ENCODE peak calls at places on chromosomes 5 and 9, in nine cellular contexts. N is adrenal gland, W is kidney epithelial cell, S is mammary epithelial cell, Z is BE2C, F is IMR-90, O is left ventricle myocardium inferior, B is A549, D is lung. M is an unnamed sample.

GRCh38 chr9:100100268-100100667 is 1.2 kb downstream of the INVS start:
- DNase-seq in N (no peak), W (no peak), S (no peak), Z (no peak), F (no peak), O (no peak), B (no peak), D (no peak), M (no peak)

GRCh38 chr5:302951-303350 is 18.6 kb upstream of the AHRR start:
- DNase-seq in N (no peak), W (no peak), S (no peak), Z (no peak), F (no peak), O (no peak), B (no peak), D (no peak), M (no peak)

GRCh38 chr5:32444191-32444945 is at the start of gene ZFR:
- DNase-seq in N (peak; percentile 93), W (peak; percentile 41), S (peak; percentile 81), Z (peak; percentile 95), F (peak; percentile 85), O (peak; percentile 92), B (peak; percentile 92), D (peak; percentile 92), M (no peak)

GRCh38 chr5:33008751-33009418 is 297.8 kb downstream of the NPR3 start:
- DNase-seq in N (no peak), W (no peak), S (peak; percentile 93), Z (no peak), F (no peak), O (no peak), B (no peak), D (no peak), M (no peak)

GRCh38 chr9:88521308-88521707 is 13.7 kb upstream of the NXNL2 start:
- DNase-seq in N (no peak), W (no peak), S (no peak), Z (no peak), F (no peak), O (no peak), B (no peak), D (no peak), M (no peak)

GRCh38 chr5:132464155-132464939 is 26.2 kb downstream of the IRF1 start:
- DNase-seq in N (no peak), W (no peak), S (peak; percentile 54), Z (no peak), F (no peak), O (no peak), B (no peak), D (no peak), M (no peak)

GRCh38 chr5:166341708-166342329 is 1949.6 kb upstream of the WWC1 start:
- DNase-seq in N (no peak), W (no peak), S (no peak), Z (no peak), F (no peak), O (no peak), B (no peak), D (no peak), M (no peak)

GRCh38 chr5:77086611-77087483 is at the start of gene ZBED3:
- DNase-seq in N (peak; percentile 69), W (peak; percentile 79), S (peak; percentile 54), Z (peak; percentile 81), F (peak; percentile 74), O (peak; percentile 61), B (peak; percentile 79), D (peak; percentile 71), M (no peak)

GRCh38 chr5:134247411-134247810 is 21.5 kb upstream of the PPP2CA start:
- DNase-seq in N (no peak), W (peak; percentile 90), S (peak; percentile 88), Z (no peak), F (peak; percentile 96), O (no peak), B (no peak), D (no peak), M (peak; percentile 63)

GRCh38 chr5:74767579-74767913 is 497 bp downstream of the NSA2 start:
- DNase-seq in N (peak; percentile 70), W (no peak), S (peak; percentile 49), Z (peak; percentile 20), F (peak; percentile 42), O (no peak), B (peak; percentile 38), D (no peak), M (no peak)

GRCh38 chr9:20227166-20227874 is 395.0 kb downstream of the MLLT3 start:
- DNase-seq in N (peak; percentile 32), W (no peak), S (no peak), Z (no peak), F (no peak), O (no peak), B (no peak), D (no peak), M (no peak)

GRCh38 chr5:111670826-111671492 is 86.0 kb downstream of the NREP start:
- DNase-seq in N (no peak), W (peak; percentile 84), S (peak; percentile 91), Z (no peak), F (peak; percentile 30), O (no peak), B (no peak), D (no peak), M (no peak)

GRCh38 chr9:130997925-130998595 is 10.9 kb upstream of the LAMC3 start:
- DNase-seq in N (peak; percentile 71), W (no peak), S (peak; percentile 48), Z (peak; percentile 89), F (peak; percentile 54), O (peak; percentile 68), B (peak; percentile 95), D (peak; percentile 37), M (no peak)

GRCh38 chr5:79713727-79714126 is 24.1 kb downstream of the CMYA5 start:
- DNase-seq in N (no peak), W (no peak), S (no peak), Z (no peak), F (no peak), O (no peak), B (no peak), D (no peak), M (no peak)

GRCh38 chr5:136194611-136195010 is 1.6 kb upstream of the SMIM32 start:
- DNase-seq in N (no peak), W (no peak), S (no peak), Z (no peak), F (no peak), O (no peak), B (no peak), D (peak; percentile 20), M (no peak)

GRCh38 chr5:136192015-136192525 is 892 bp downstream of the SMIM32 start:
- DNase-seq in N (no peak), W (no peak), S (no peak), Z (no peak), F (no peak), O (no peak), B (no peak), D (no peak), M (no peak)

GRCh38 chr5:136191304-136192014 is 1.5 kb downstream of the SMIM32 start:
- DNase-seq in N (no peak), W (no peak), S (peak; percentile 45), Z (no peak), F (peak; percentile 20), O (no peak), B (no peak), D (no peak), M (no peak)

GRCh38 chr5:136192526-136193395 is at the start of gene SMIM32:
- DNase-seq in N (no peak), W (no peak), S (no peak), Z (peak; percentile 42), F (no peak), O (no peak), B (no peak), D (no peak), M (no peak)

DNA sequence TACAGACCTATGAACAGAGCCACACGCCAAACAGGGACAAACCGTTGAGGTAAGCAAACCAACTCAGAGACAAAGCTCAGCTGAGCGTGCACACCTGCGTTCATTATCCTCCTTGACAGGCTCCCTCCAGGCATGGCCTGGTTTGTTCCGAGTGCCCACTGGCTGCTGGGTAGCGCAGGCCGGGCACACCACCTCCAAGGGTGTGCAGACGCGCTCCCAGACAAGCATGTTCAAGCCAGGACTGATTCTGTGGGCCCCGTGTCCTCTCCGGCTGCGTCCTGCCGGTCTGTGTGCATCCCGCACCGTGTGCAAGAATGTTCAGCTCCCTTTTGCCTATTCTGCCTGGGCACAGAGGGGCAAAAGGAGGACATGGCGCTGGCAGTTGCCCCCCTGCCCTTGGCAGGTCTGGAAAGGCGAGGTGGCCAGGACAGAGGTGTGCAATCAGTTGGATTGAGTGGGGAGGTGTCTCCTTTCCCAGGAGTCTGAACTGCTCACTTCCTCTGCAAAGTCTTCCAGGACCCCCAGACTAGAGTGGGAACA is 504 bp upstream of the SMIM32 start:
- DNase-seq in N (no peak), W (no peak), S (no peak), Z (no peak), F (no peak), O (no peak), B (no peak), D (no peak), M (no peak)
- H3K4me3 ChIP-seq in N (no peak overlapping the region), W (peak overlapping the region; percentile 35), S (no peak overlapping the region), Z (peak overlapping the region; percentile 33), F (no peak overlapping the region), O (peak overlapping the region; percentile 68), B (no peak overlapping the region), D (no peak overlapping the region), M (no peak overlapping the region)

GRCh38 chr5:175257847-175258194 is 186.2 kb downstream of the DRD1 start:
- DNase-seq in N (no peak), W (no peak), S (no peak), Z (no peak), F (no peak), O (no peak), B (no peak), D (no peak), M (no peak)
- TF ChIP-seq CTCF in N (no peak), W (no peak), S (no peak), Z (no peak), F (no peak), O (no peak), B (no peak), D (no peak), M (no peak)

GRCh38 chr5:56734066-56734766 is 81.1 kb upstream of the MAP3K1 start:
- DNase-seq in N (no peak), W (no peak), S (no peak), Z (no peak), F (no peak), O (no peak), B (no peak), D (no peak), M (no peak)
- H3K4me3 ChIP-seq in N (no peak overlapping the region), W (no peak overlapping the region), S (no peak overlapping the region), Z (no peak overlapping the region), F (no peak overlapping the region), O (no peak overlapping the region), B (no peak overlapping the region), D (no peak overlapping the region), M (no peak overlapping the region)

DNA sequence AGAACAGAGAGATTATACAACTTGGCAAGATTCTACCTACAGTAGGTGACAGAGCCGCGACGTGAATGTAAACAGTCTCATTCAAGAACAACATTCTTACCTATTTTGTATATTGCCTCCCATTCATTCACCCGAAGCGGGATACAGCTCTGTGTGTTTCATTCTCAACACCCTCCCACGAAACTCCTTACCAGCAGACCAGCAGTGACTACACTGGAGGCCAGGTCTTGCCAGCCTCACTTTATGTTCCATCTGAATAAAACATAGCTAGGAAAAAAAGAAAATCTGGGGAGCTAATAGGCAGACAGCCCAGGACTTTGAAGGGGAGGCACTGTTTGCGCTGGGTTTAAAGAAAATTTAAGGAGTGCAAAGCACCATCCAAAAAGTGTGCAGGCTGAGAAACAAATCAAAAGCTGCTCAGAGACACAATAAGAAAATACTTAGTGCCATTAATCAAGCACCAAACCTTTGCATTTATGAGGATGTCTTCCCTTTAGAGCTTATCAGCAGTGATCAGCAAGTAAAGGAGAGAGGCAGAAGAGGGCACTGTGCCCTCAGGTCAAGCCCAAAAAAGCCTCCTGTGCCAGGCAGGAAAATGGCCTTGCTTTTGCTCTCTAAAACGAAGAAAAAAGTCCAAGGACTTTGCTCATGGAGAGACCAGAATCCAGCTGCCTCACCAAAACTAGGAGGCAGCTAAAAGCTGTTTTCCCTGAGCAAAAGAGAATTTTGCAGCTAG is 295.2 kb downstream of the BNC2 start:
- DNase-seq in N (peak; percentile 35), W (no peak), S (no peak), Z (no peak), F (no peak), O (no peak), B (no peak), D (no peak), M (no peak)
- TF ChIP-seq CTCF in N (no peak), W (no peak), S (no peak), Z (no peak), F (no peak), O (no peak), B (peak; percentile 38), D (no peak), M (no peak)